ENCODE peak calls at places on chromosomes 4 and X, in seven cellular contexts. Z is AG09319, K is fibroblast of pulmonary artery, W is fibroblast of lung, Y is psoas muscle, N is left ventricle myocardium inferior, C is A549. B is an unnamed sample.

GRCh38 chrX:79572566-79572965 is 205.4 kb upstream of the ITM2A start:
- DNase-seq in Z (no peak), K (no peak), W (no peak), Y (no peak), N (no peak), C (no peak), B (no peak)

GRCh38 chrX:100407147-100407783 is 2.8 kb downstream of the PCDH19 start:
- DNase-seq in Z (no peak), K (no peak), W (no peak), Y (no peak), N (no peak), C (no peak), B (no peak)

GRCh38 chr4:113773014-113773413 is 11.5 kb upstream of the CAMK2D start:
- DNase-seq in Z (no peak), K (no peak), W (no peak), Y (no peak), N (no peak), C (no peak), B (no peak)

GRCh38 chrX:150162141-150162540 is 201.0 kb upstream of the MAMLD1 start:
- DNase-seq in Z (no peak), K (no peak), W (peak), Y (no peak), N (no peak), C (peak), B (no peak)

GRCh38 chr4:15479089-15479912 is 9.6 kb downstream of the CC2D2A start:
- DNase-seq in Z (peak), K (peak), W (peak), Y (peak), N (no peak), C (peak), B (peak)

GRCh38 chr4:176357359-176358082 is 37.8 kb downstream of the SPCS3 start:
- DNase-seq in Z (no peak), K (no peak), W (no peak), Y (no peak), N (no peak), C (no peak), B (peak)

GRCh38 chrX:20620301-20620700 is 353.6 kb upstream of the RPS6KA3 start:
- DNase-seq in Z (no peak), K (peak), W (peak), Y (no peak), N (no peak), C (peak), B (no peak)

GRCh38 chr4:17230727-17231126 is 281.2 kb downstream of the QDPR start:
- DNase-seq in Z (no peak), K (no peak), W (no peak), Y (no peak), N (no peak), C (no peak), B (no peak)

GRCh38 chr4:175330236-175330635 is 412.1 kb downstream of the ADAM29 start:
- DNase-seq in Z (no peak), K (peak), W (peak), Y (no peak), N (no peak), C (no peak), B (no peak)

GRCh38 chr4:168421671-168422070 is 58.6 kb downstream of the DDX60L start:
- DNase-seq in Z (no peak), K (peak), W (peak), Y (no peak), N (no peak), C (peak), B (no peak)

GRCh38 chr4:109733728-109734127 is 3.9 kb upstream of the PLA2G12A start:
- DNase-seq in Z (no peak), K (no peak), W (no peak), Y (no peak), N (no peak), C (no peak), B (no peak)

GRCh38 chr4:47154816-47155370 is 123.5 kb downstream of the GABRB1 start:
- DNase-seq in Z (no peak), K (no peak), W (peak), Y (no peak), N (no peak), C (no peak), B (no peak)

GRCh38 chrX:46770006-46770816 is 11.3 kb upstream of the SLC9A7 start:
- DNase-seq in Z (no peak), K (peak), W (peak), Y (no peak), N (no peak), C (no peak), B (no peak)

GRCh38 chr4:112633477-112634235 is 3.1 kb downstream of the ZGRF1 start:
- DNase-seq in Z (no peak), K (peak), W (peak), Y (no peak), N (no peak), C (peak), B (peak)

GRCh38 chr4:86838141-86838540 is 11.0 kb downstream of the SLC10A6 start:
- DNase-seq in Z (no peak), K (no peak), W (no peak), Y (no peak), N (no peak), C (no peak), B (no peak)

GRCh38 chrX:25005034-25005381 is 10.8 kb downstream of the ARX start:
- DNase-seq in Z (no peak), K (no peak), W (no peak), Y (no peak), N (no peak), C (no peak), B (no peak)

GRCh38 chrX:6777211-6778002 is 242.5 kb upstream of the VCX3A start:
- DNase-seq in Z (no peak), K (no peak), W (no peak), Y (no peak), N (no peak), C (no peak), B (no peak)

GRCh38 chr4:15144249-15144966 is 142.1 kb downstream of the CPEB2 start:
- DNase-seq in Z (no peak), K (no peak), W (no peak), Y (no peak), N (no peak), C (no peak), B (no peak)

GRCh38 chr4:140176735-140177134 is 22.8 kb upstream of the MAML3 start:
- DNase-seq in Z (no peak), K (peak), W (peak), Y (no peak), N (no peak), C (no peak), B (no peak)

GRCh38 chrX:120741452-120741851 is 111.6 kb upstream of the C1GALT1C1 start:
- DNase-seq in Z (no peak), K (no peak), W (no peak), Y (no peak), N (no peak), C (no peak), B (no peak)

GRCh38 chr4:151324449-151325319 is 721 bp downstream of the SH3D19 start:
- DNase-seq in Z (no peak), K (peak), W (peak), Y (peak), N (peak), C (peak), B (peak)

GRCh38 chr4:176964116-176964691 is 171.5 kb upstream of the VEGFC start:
- DNase-seq in Z (no peak), K (no peak), W (no peak), Y (no peak), N (no peak), C (peak), B (no peak)

GRCh38 chr4:1340861-1341260 is 6.1 kb upstream of the UVSSA start:
- DNase-seq in Z (no peak), K (no peak), W (no peak), Y (no peak), N (no peak), C (no peak), B (no peak)

GRCh38 chr4:52643846-52644245 is 15.3 kb downstream of the USP46 start:
- DNase-seq in Z (no peak), K (peak), W (peak), Y (peak), N (peak), C (no peak), B (no peak)

GRCh38 chr4:41379230-41379629 is 122.5 kb downstream of the UCHL1 start:
- DNase-seq in Z (no peak), K (no peak), W (no peak), Y (no peak), N (no peak), C (no peak), B (no peak)

GRCh38 chrX:23953908-23954269 is 46.1 kb downstream of the CXorf58 start:
- DNase-seq in Z (no peak), K (no peak), W (no peak), Y (no peak), N (no peak), C (no peak), B (no peak)

GRCh38 chr4:86961103-86961502 is 26.3 kb downstream of the AFF1 start:
- DNase-seq in Z (no peak), K (no peak), W (no peak), Y (no peak), N (no peak), C (no peak), B (no peak)

GRCh38 chr4:56186808-56187523 is 200.3 kb downstream of the AASDH start:
- DNase-seq in Z (no peak), K (no peak), W (no peak), Y (no peak), N (no peak), C (no peak), B (no peak)

GRCh38 chrX:39576081-39576701 is 521.6 kb downstream of the BCOR start:
- DNase-seq in Z (no peak), K (no peak), W (peak), Y (no peak), N (no peak), C (no peak), B (no peak)

GRCh38 chrX:42597481-42597880 is 180.5 kb downstream of the PPP1R2C start:
- DNase-seq in Z (no peak), K (no peak), W (no peak), Y (no peak), N (no peak), C (no peak), B (no peak)

GRCh38 chr4:21769404-21770147 is 179.0 kb downstream of the KCNIP4 start:
- DNase-seq in Z (no peak), K (peak), W (peak), Y (no peak), N (no peak), C (peak), B (no peak)

GRCh38 chrX:20269848-20270556 is 3.3 kb upstream of the RPS6KA3 start:
- DNase-seq in Z (no peak), K (no peak), W (peak), Y (no peak), N (no peak), C (no peak), B (no peak)

GRCh38 chr4:38601244-38601915 is 62.6 kb upstream of the KLF3 start:
- DNase-seq in Z (no peak), K (peak), W (peak), Y (no peak), N (no peak), C (peak), B (no peak)

GRCh38 chr4:7377223-7377865 is 57.4 kb downstream of the PSAPL1 start:
- DNase-seq in Z (no peak), K (no peak), W (peak), Y (no peak), N (no peak), C (no peak), B (no peak)
- TF ChIP-seq CTCF in Z (no peak), K (no peak), W (no peak), Y (no peak), N (no peak), C (no peak), B (no peak)

GRCh38 chr4:94757192-94758140 is at the start of gene BMPR1B:
- DNase-seq in Z (no peak), K (peak), W (peak), Y (no peak), N (no peak), C (peak), B (peak)
- TF ChIP-seq CTCF in Z (peak), K (no peak), W (peak), Y (peak), N (no peak), C (peak), B (no peak)

GRCh38 chr4:107094332-107094731 is 58.2 kb upstream of the DKK2 start:
- DNase-seq in Z (peak), K (peak), W (peak), Y (no peak), N (no peak), C (no peak), B (no peak)
- TF ChIP-seq CTCF in Z (peak), K (peak), W (peak), Y (peak), N (no peak), C (no peak), B (no peak)

DNA sequence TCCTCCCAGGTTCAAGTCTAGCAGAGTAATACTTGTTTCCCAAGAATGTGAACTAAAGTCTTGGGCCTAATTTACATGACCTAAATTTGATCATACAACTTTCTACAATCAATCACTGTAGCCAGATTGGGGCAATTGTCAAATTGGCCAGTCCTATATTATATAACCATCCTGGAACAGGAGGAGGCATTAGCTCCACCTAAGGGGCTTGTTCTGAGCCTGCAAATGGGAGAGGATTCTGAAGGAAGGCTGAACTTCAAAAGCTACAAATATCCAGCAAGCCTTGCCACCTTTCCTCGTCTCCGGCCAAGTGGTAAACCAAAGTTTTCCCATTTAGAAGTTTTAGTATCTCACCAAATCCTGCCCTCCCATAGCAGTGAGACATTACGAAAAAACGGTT is 1289.6 kb upstream of the TENM3 start:
- DNase-seq in Z (no peak), K (no peak), W (no peak), Y (no peak), N (no peak), C (peak), B (no peak)
- TF ChIP-seq CTCF in Z (peak), K (no peak), W (peak), Y (no peak), N (no peak), C (no peak), B (no peak)

DNA sequence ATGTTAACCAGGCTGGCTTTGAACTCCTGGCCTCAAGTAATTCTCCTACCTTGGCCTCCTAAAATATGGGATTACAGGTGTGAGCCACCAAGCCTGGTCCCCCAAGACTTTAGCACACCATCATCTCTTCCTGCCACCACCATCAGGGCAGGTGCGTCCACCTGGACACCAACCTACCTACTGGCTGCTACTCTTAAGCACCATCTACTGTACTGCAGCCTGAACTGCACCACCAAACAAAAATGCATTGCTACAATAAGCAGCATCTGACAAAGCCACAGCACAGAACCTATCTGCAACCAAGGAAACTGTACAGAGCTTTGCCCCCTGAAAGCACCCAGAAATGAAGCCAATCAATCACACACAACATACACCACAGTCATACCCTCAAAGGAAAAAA is 139.7 kb downstream of the EFHC2 start:
- DNase-seq in Z (no peak), K (no peak), W (no peak), Y (no peak), N (no peak), C (no peak), B (no peak)
- TF ChIP-seq CTCF in Z (no peak), K (no peak), W (no peak), Y (no peak), N (no peak), C (no peak), B (no peak)

DNA sequence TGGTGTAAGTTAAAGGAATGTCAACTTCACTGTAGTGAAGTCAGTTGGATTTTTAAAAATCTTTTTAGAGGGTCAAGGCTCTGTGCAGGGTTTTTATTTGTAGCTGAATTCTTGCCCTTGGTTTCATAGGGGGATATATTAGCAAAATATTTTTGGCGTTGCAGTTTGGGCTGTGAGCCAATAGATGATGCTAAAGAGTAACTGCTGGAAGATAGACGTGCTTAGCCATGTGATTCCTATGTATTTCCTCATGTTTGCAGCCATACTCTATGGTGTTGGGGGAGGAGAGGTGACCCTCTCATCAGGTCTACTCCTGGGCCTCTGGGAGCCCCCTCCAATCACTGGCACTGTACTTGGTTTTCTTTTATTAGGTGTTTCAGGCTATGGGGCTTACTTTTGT is 246.7 kb upstream of the ARHGAP24 start:
- DNase-seq in Z (no peak), K (no peak), W (no peak), Y (no peak), N (no peak), C (no peak), B (no peak)
- TF ChIP-seq CTCF in Z (no peak), K (no peak), W (no peak), Y (no peak), N (no peak), C (no peak), B (no peak)

GRCh38 chr4:22897520-22898108 is 204.9 kb downstream of the GBA3 start:
- DNase-seq in Z (peak), K (peak), W (peak), Y (no peak), N (no peak), C (peak), B (peak)
- TF ChIP-seq CTCF in Z (peak), K (peak), W (peak), Y (peak), N (peak), C (peak), B (peak)

GRCh38 chr4:156576946-156577345 is 394.7 kb downstream of the PDGFC start:
- DNase-seq in Z (no peak), K (peak), W (peak), Y (no peak), N (no peak), C (no peak), B (no peak)

GRCh38 chr4:156578005-156578404 is 393.6 kb downstream of the PDGFC start:
- DNase-seq in Z (no peak), K (no peak), W (no peak), Y (no peak), N (no peak), C (no peak), B (no peak)

GRCh38 chr4:156571146-156571545 is 400.5 kb downstream of the PDGFC start:
- DNase-seq in Z (no peak), K (peak), W (no peak), Y (no peak), N (peak), C (no peak), B (no peak)

GRCh38 chr4:156578713-156579112 is 392.9 kb downstream of the PDGFC start:
- DNase-seq in Z (no peak), K (no peak), W (no peak), Y (no peak), N (no peak), C (no peak), B (no peak)

GRCh38 chr4:156575430-156576073 is 396.0 kb downstream of the PDGFC start:
- DNase-seq in Z (no peak), K (peak), W (peak), Y (no peak), N (no peak), C (no peak), B (no peak)
- TF ChIP-seq CTCF in Z (no peak), K (no peak), W (no peak), Y (no peak), N (no peak), C (no peak), B (no peak)

DNA sequence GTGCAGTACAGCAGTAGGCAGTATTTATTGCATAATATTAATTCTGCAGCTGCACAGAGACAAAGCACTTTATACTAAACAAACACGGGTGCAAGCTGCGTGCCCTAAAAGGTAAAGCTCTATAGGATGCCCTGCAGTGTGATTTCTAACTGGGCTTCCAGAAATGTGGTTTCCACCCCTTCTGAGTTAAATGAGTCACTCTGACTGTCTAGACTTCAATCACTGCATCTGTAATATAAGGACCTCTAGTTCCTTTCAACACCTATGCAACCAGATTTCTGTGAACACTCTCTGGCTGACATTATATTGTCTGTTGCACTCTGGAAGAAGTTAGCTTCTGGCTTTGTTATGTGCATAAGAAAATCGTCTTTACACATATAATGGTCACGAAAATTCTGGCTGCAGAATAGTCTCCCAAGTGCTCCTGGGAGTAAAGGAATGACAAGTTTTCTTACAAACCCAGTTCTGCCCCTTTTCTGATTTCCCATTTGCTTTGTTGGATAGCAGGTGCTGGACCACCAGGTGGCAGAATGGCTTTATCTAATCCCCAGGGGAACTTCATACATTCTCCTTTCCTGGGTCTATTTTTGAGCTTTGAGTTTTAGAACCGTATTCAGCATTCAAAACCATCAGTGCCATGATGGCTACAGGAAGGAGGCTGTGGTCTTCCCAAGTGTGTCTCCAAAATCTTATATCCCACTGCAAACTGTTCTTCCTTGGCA is 842.2 kb downstream of the STIM2 start:
- DNase-seq in Z (no peak), K (no peak), W (peak), Y (no peak), N (no peak), C (peak), B (no peak)
- TF ChIP-seq CTCF in Z (no peak), K (no peak), W (peak), Y (no peak), N (no peak), C (peak), B (peak)

B was measured in GM20000.